ENCODE peak calls at places on chromosomes 12 and 14, in six cellular contexts. D is lower lobe of right lung, P is cardiac fibroblast, H is OCI-LY7, A is fibroblast of lung, N is left ventricle myocardium inferior. B is an unnamed sample.

GRCh38 chr12:53613821-53614220 is 12.4 kb downstream of the ATF7 start:
- DNase-seq in D (no peak), P (peak), H (no peak), A (no peak), N (no peak), B (no peak)

GRCh38 chr14:50242566-50243288 is 11.3 kb upstream of the SOS2 start:
- DNase-seq in D (no peak), P (no peak), H (no peak), A (no peak), N (no peak), B (no peak)

GRCh38 chr14:68140801-68141200 is 321.2 kb downstream of the RAD51B start:
- DNase-seq in D (no peak), P (no peak), H (no peak), A (no peak), N (no peak), B (no peak)

GRCh38 chr12:27013606-27014084 is 539 bp downstream of the TM7SF3 start:
- DNase-seq in D (no peak), P (peak), H (peak), A (peak), N (no peak), B (no peak)

GRCh38 chr12:121820056-121820455 is 16.2 kb downstream of the SETD1B start:
- DNase-seq in D (no peak), P (no peak), H (no peak), A (no peak), N (no peak), B (no peak)

GRCh38 chr12:117012189-117012805 is 86.9 kb downstream of the TESC start:
- DNase-seq in D (no peak), P (peak), H (no peak), A (peak), N (no peak), B (no peak)

GRCh38 chr14:104250175-104250574 is 111.8 kb downstream of the KIF26A start:
- DNase-seq in D (peak), P (no peak), H (no peak), A (no peak), N (no peak), B (no peak)

GRCh38 chr12:85274076-85274415 is 6.0 kb upstream of the ALX1 start:
- DNase-seq in D (no peak), P (no peak), H (no peak), A (no peak), N (no peak), B (no peak)

GRCh38 chr12:121709478-121709890 is 3.1 kb upstream of the TMEM120B start:
- DNase-seq in D (no peak), P (peak), H (no peak), A (peak), N (no peak), B (peak)

GRCh38 chr14:24171422-24172260 is at the start of gene REC8:
- DNase-seq in D (peak), P (peak), H (no peak), A (peak), N (peak), B (peak)

GRCh38 chr14:68884031-68885030 is 91.5 kb upstream of the ZFP36L1 start:
- DNase-seq in D (no peak), P (peak), H (peak), A (peak), N (peak), B (no peak)

GRCh38 chr12:117105902-117106301 is 6.7 kb upstream of the TESC start:
- DNase-seq in D (no peak), P (no peak), H (peak), A (no peak), N (no peak), B (no peak)

GRCh38 chr14:104690266-104690711 is 871 bp downstream of the INF2 start:
- DNase-seq in D (no peak), P (no peak), H (no peak), A (no peak), N (no peak), B (no peak)

GRCh38 chr14:28515571-28515970 is 251.0 kb upstream of the FOXG1 start:
- DNase-seq in D (no peak), P (peak), H (no peak), A (peak), N (no peak), B (peak)

GRCh38 chr14:91360490-91361235 is 57.0 kb downstream of the CCDC88C start:
- DNase-seq in D (no peak), P (no peak), H (no peak), A (no peak), N (no peak), B (no peak)

GRCh38 chr12:41981758-41982157 is 162.9 kb downstream of the GXYLT1 start:
- DNase-seq in D (no peak), P (no peak), H (no peak), A (peak), N (no peak), B (no peak)

GRCh38 chr12:12924169-12924568 is 27.8 kb downstream of the GPRC5D start:
- DNase-seq in D (no peak), P (no peak), H (no peak), A (no peak), N (no peak), B (no peak)

GRCh38 chr12:12432373-12432772 is 75.5 kb downstream of the BORCS5 start:
- DNase-seq in D (no peak), P (peak), H (no peak), A (peak), N (no peak), B (peak)

DNA sequence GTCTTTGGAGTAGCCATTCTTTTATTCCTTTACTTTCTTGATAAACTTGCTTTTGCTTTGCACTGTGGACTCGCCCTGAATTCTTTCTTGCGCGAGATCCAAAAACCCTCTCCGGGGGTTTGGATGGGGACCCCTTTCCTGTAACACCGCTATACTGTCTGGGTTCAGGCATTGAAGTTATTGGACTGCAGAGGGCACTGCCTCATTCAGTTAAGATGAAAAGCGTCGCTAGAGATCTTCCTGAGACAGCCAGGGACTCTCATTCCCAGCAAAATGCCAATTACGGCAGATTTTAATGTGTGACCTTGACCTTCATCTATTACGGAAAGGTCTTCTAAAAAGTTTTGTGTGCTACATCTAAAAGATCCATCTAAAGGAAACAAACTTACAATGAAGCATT is 17.3 kb upstream of the RIMKLB start:
- DNase-seq in D (no peak), P (no peak), H (no peak), A (no peak), N (no peak), B (no peak)
- TF ChIP-seq CTCF in D (no peak), P (no peak), H (peak), A (peak), N (peak), B (no peak)

DNA sequence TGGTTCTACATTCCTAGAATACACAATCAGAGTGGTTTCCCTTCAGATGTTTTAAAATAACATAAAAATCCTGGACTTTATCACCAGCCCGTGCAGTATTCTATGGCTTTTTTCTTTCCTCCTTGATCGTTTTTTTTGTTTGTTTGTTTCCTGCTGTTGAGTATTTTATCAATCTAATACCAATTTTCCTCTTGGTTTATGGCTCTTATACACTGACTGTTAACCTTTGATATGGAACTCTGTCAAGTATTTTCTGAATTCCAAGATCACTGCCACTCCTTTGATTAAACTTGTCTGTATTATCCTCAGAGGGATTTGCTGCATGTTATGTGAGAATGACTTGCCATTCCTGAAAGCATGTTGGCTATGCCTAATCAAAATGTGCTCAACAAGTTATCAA is 88.4 kb downstream of the PELI2 start:
- DNase-seq in D (no peak), P (no peak), H (no peak), A (no peak), N (no peak), B (no peak)
- H3K4me3 ChIP-seq in D (no peak), P (no peak), H (no peak), A (no peak), N (no peak), B (no peak)

DNA sequence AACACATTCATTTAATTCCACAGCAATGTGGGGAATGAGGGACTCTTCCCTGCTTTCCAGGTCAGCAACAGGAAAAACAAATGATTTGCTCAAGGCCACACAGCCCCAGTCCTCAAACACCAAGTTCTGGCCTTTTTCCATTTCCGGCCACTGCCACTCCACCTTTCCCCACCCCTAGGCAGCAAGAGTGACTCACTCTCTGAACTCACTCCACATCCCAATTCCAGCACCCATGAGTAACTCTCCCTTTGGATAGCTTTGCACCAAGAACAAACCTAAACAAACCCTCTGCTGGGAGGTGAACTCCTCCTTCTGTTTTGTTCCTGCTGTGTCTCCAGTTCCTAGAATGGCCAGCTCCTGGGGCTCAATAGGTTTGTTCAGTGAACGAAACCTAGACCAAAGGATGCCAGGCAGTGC is 30.4 kb upstream of the PLEKHG6 start:
- DNase-seq in D (peak), P (peak), H (no peak), A (peak), N (no peak), B (no peak)
- TF ChIP-seq CTCF in D (no peak), P (no peak), H (no peak), A (peak), N (no peak), B (no peak)

GRCh38 chr12:112409064-112409905 is at the start of gene RPL6:
- DNase-seq in D (peak), P (peak), H (peak), A (peak), N (peak), B (peak)

GRCh38 chr12:112408621-112409020 is 784 bp downstream of the RPL6 start:
- DNase-seq in D (no peak), P (no peak), H (no peak), A (no peak), N (no peak), B (no peak)

GRCh38 chr12:112413846-112414625 is 4.6 kb upstream of the RPL6 start:
- DNase-seq in D (no peak), P (no peak), H (no peak), A (no peak), N (no peak), B (no peak)

GRCh38 chr12:112406519-112407488 is 2.6 kb downstream of the RPL6 start:
- DNase-seq in D (no peak), P (no peak), H (no peak), A (no peak), N (no peak), B (no peak)

DNA sequence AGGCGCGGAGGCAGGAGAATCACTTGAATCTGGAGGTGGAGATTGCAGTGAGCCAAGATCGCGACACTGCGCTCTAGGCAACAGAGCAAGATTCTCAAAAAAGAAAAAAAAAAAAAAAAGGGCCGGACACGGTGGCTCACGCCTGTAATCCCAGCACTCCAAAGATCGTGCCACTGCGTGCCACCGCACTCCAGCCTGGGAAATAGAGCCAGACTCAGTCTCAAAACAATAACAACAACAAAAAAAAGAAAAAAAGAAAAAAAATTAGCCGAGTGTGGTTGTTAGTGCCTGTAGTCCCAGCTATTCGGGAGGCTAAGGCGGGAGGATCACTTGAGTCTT is 470 bp upstream of the RPL6 start:
- DNase-seq in D (no peak), P (no peak), H (no peak), A (no peak), N (no peak), B (no peak)
- H3K4me3 ChIP-seq in D (no peak), P (no peak), H (no peak), A (no peak), N (peak), B (no peak)

B was measured in retinal pigment epithelial cell.